ENCODE peak calls at places on chromosome 6, in five cellular contexts. K is AG10803, R is PC-9, E is heart left ventricle, I is cardiac muscle cell. J is an unnamed sample.

GRCh38 chr6:62978920-62979319 is 232.3 kb upstream of the FKBP1C start:
- DNase-seq in K (no peak), R (no peak), E (no peak), I (no peak), J (no peak)

GRCh38 chr6:122730775-122731386 is 48.6 kb upstream of the FABP7 start:
- DNase-seq in K (peak; percentile 55), R (no peak), E (no peak), I (peak; percentile 45), J (peak; percentile 24)

GRCh38 chr6:96499781-96500180 is 21.8 kb upstream of the UFL1 start:
- DNase-seq in K (no peak), R (no peak), E (no peak), I (no peak), J (no peak)

GRCh38 chr6:90088009-90088408 is 193.7 kb downstream of the GJA10 start:
- DNase-seq in K (peak; percentile 63), R (peak; percentile 59), E (no peak), I (no peak), J (no peak)

GRCh38 chr6:139423037-139423698 is 48.7 kb upstream of the CITED2 start:
- DNase-seq in K (no peak), R (no peak), E (no peak), I (no peak), J (no peak)

GRCh38 chr6:43496370-43497128 is 13.6 kb downstream of the LRRC73 start:
- DNase-seq in K (peak; percentile 65), R (peak; percentile 73), E (no peak), I (peak; percentile 65), J (no peak)

GRCh38 chr6:104710543-104711335 is 149.0 kb downstream of the HACE1 start:
- DNase-seq in K (no peak), R (no peak), E (no peak), I (no peak), J (no peak)

GRCh38 chr6:63355632-63356031 is 35.8 kb upstream of the LGSN start:
- DNase-seq in K (no peak), R (no peak), E (no peak), I (no peak), J (no peak)

GRCh38 chr6:87504440-87504839 is 31.7 kb downstream of the SLC35A1 start:
- DNase-seq in K (peak; percentile 4), R (no peak), E (no peak), I (no peak), J (no peak)

GRCh38 chr6:45783716-45784115 is 231.9 kb downstream of the CLIC5 start:
- DNase-seq in K (no peak), R (no peak), E (no peak), I (no peak), J (no peak)

GRCh38 chr6:10156875-10157274 is 258.0 kb downstream of the TFAP2A start:
- DNase-seq in K (no peak), R (no peak), E (no peak), I (no peak), J (no peak)

GRCh38 chr6:139296927-139297326 is 5.1 kb upstream of the TXLNB start:
- DNase-seq in K (peak; percentile 67), R (no peak), E (no peak), I (no peak), J (no peak)

GRCh38 chr6:150377211-150377781 is 8.5 kb downstream of the IYD start:
- DNase-seq in K (peak; percentile 29), R (peak; percentile 46), E (peak; percentile 33), I (peak; percentile 26), J (no peak)

GRCh38 chr6:13048113-13048512 is 280.2 kb downstream of the TBC1D7 start:
- DNase-seq in K (no peak), R (no peak), E (no peak), I (no peak), J (no peak)

GRCh38 chr6:7047966-7048365 is 59.8 kb upstream of the RREB1 start:
- DNase-seq in K (no peak), R (no peak), E (no peak), I (no peak), J (no peak)

GRCh38 chr6:16669227-16669626 is 92.0 kb downstream of the ATXN1 start:
- DNase-seq in K (peak; percentile 44), R (peak; percentile 74), E (no peak), I (no peak), J (no peak)

GRCh38 chr6:153024401-153025017 is 22.0 kb upstream of the MTRF1L start:
- DNase-seq in K (peak; percentile 50), R (no peak), E (no peak), I (peak; percentile 78), J (peak; percentile 45)

GRCh38 chr6:7914311-7914710 is 3.7 kb upstream of the TXNDC5 start:
- DNase-seq in K (no peak), R (no peak), E (no peak), I (no peak), J (no peak)

GRCh38 chr6:109507490-109508072 is 24.6 kb upstream of the ZBTB24 start:
- DNase-seq in K (no peak), R (no peak), E (no peak), I (no peak), J (no peak)

GRCh38 chr6:82861121-82861520 is 204.5 kb downstream of the UBE3D start:
- DNase-seq in K (peak; percentile 48), R (peak; percentile 43), E (no peak), I (no peak), J (no peak)

GRCh38 chr6:129621252-129621651 is 88.7 kb downstream of the ARHGAP18 start:
- DNase-seq in K (no peak), R (no peak), E (no peak), I (no peak), J (no peak)

GRCh38 chr6:170062209-170062903 is 228.5 kb downstream of the DLL1 start:
- DNase-seq in K (no peak), R (no peak), E (no peak), I (no peak), J (no peak)

GRCh38 chr6:44580901-44581300 is 193.4 kb downstream of the CDC5L start:
- DNase-seq in K (peak; percentile 57), R (no peak), E (no peak), I (no peak), J (no peak)

GRCh38 chr6:81054011-81054410 is 698.5 kb downstream of the TENT5A start:
- DNase-seq in K (no peak), R (no peak), E (no peak), I (no peak), J (no peak)

GRCh38 chr6:136036071-136036380 is 184.5 kb downstream of the PDE7B start:
- DNase-seq in K (no peak), R (no peak), E (no peak), I (no peak), J (no peak)

GRCh38 chr6:136038531-136038930 is 187.0 kb downstream of the PDE7B start:
- DNase-seq in K (no peak), R (no peak), E (no peak), I (no peak), J (no peak)

GRCh38 chr6:136037885-136038460 is 186.5 kb downstream of the PDE7B start:
- DNase-seq in K (peak; percentile 82), R (no peak), E (peak; percentile 61), I (peak; percentile 17), J (no peak)

GRCh38 chr6:136036601-136037000 is 185.1 kb downstream of the PDE7B start:
- DNase-seq in K (no peak), R (no peak), E (no peak), I (no peak), J (no peak)

DNA sequence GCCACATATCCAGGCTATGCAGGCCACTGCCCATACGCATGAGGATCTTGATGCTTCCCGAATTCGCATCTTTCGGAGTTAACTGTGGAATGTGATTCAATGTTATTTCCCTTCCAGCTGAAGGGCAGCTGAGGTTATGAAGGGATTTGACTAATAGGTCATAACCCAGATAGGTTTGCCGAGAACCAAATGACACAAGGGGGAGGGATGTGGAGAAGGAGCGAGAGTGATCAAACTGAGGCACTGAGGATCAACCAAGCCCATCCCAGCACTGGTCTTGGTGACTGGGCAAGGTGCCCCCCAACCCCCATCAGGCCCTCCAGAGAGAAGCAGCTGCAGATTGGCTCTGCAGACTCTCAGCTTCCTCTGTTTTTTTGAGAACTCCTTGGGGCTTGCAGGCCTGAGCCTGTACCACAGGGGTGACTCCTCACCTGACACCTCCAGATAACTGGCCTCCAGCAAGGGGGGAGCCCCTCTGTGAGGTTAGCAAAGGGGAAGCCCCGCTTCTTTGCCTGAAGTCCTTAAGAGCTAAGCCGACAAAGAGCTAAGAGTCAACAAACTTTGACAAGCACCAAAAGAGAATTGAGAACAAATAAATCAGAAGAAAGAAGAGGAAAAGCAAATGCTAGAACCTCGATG is 185.9 kb downstream of the PDE7B start:
- DNase-seq in K (peak; percentile 45), R (no peak), E (peak; percentile 36), I (no peak), J (no peak)
- H3K4me3 ChIP-seq in K (peak overlapping the region; percentile 64), R (no peak overlapping the region), E (peak overlapping the region; percentile 57), I (no peak overlapping the region), J (no peak overlapping the region)

GRCh38 chr6:55937227-55937626 is 61.8 kb upstream of the BMP5 start:
- DNase-seq in K (no peak), R (no peak), E (no peak), I (no peak), J (no peak)

GRCh38 chr6:55943329-55943728 is 67.9 kb upstream of the BMP5 start:
- DNase-seq in K (peak; percentile 43), R (no peak), E (no peak), I (no peak), J (no peak)

DNA sequence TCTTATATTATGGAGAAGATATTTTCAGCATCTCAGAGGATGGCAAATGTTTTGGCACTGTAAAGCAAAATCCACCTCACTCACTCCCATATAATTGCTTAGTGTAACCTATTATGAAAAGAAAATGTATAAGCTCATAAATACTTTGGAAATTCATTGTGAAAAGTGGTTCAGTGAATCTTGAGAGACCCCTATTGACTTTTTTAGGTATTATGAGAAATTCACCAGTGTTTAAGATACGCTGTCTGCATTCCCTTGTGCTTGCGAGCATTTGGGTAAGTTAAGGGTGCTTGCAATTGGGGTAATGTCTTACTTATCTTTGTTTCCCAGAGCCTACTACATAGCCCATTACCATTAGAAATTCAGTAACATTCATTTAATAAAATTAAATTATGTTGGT is 66.3 kb upstream of the BMP5 start:
- DNase-seq in K (no peak), R (no peak), E (no peak), I (no peak), J (no peak)
- TF ChIP-seq CTCF in K (peak; percentile 13), R (no peak), E (peak; percentile 41), I (no peak), J (peak; percentile 34)

DNA sequence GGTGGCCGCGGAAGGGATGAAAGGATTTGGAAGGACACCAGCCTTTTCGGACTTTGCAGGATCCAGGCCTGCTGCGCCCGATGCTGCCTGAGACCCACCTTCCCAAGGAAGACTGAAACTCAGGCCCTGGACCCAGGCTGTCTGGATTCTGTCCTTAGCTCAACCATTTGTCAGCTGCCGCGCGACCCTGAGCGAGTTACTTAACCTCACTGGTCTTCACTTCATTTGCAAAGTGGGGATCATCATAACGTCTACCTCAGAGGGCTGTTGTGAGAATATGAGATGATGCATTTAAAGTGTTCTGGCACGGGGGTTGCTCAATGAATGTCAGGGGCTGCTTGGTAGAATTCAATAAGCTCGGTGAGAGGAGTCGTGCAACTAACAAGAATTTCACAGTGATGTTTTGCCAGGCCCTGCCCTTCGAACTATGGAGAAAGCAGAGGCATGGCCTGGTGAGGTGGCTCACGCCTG is 104.2 kb upstream of the PRDM1 start:
- DNase-seq in K (no peak), R (no peak), E (no peak), I (no peak), J (no peak)
- H3K4me3 ChIP-seq in K (no peak overlapping the region), R (no peak overlapping the region), E (peak overlapping the region; percentile 61), I (peak overlapping the region; percentile 25), J (no peak overlapping the region)

DNA sequence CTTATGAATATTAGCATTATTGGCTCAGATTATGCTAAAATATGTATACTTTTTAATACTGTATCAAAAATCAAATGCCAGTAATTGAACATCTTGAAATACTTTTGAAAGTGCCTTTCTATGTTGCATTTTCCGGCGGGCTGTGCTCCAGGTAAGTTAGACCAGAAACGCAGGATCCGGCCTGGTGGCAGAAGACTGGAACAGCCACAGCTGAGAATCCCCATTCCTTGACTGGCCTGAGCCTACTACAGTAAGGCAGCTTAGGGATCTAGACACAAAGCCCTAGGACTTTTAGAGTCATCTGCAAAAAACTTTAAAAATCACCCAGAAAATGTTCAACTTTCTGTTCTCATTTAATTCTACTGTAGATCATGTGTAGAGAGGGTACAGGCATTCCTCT is 138.8 kb upstream of the C6orf118 start:
- DNase-seq in K (no peak), R (no peak), E (no peak), I (no peak), J (no peak)
- TF ChIP-seq CTCF in K (no peak), R (no peak), E (no peak), I (no peak), J (no peak)